ENCODE peak calls at places on chromosome 19, in six cellular contexts. K, N, T, C, Q and D are unnamed samples.

GRCh38 chr19:51808333-51808986 is 13.5 kb downstream of the FPR3 start:
- DNase-seq in K (no peak), N (no peak), T (no peak), C (no peak), Q (peak), D (no peak)

GRCh38 chr19:1661995-1662394 is 9.6 kb upstream of the TCF3 start:
- DNase-seq in K (no peak), N (no peak), T (no peak), C (no peak), Q (no peak), D (no peak)

GRCh38 chr19:13705201-13705600 is 59.1 kb upstream of the MRI1 start:
- DNase-seq in K (no peak), N (no peak), T (no peak), C (no peak), Q (no peak), D (no peak)

GRCh38 chr19:4987692-4988370 is 18.9 kb downstream of the KDM4B start:
- DNase-seq in K (no peak), N (no peak), T (no peak), C (peak), Q (no peak), D (no peak)

GRCh38 chr19:5935473-5936307 is 21.6 kb downstream of the CAPS start:
- DNase-seq in K (no peak), N (no peak), T (no peak), C (peak), Q (no peak), D (no peak)

GRCh38 chr19:50255115-50255514 is 51.7 kb downstream of the MYH14 start:
- DNase-seq in K (no peak), N (no peak), T (no peak), C (no peak), Q (no peak), D (no peak)

GRCh38 chr19:46609511-46610412 is 8.6 kb downstream of the CALM3 start:
- DNase-seq in K (no peak), N (no peak), T (no peak), C (peak), Q (no peak), D (no peak)

GRCh38 chr19:5445667-5446066 is 9.6 kb upstream of the ZNRF4 start:
- DNase-seq in K (no peak), N (no peak), T (no peak), C (no peak), Q (peak), D (no peak)

GRCh38 chr19:13908674-13909073 is 2.7 kb downstream of the CC2D1A start:
- DNase-seq in K (no peak), N (no peak), T (no peak), C (no peak), Q (no peak), D (no peak)

GRCh38 chr19:46718934-46719551 is 2.1 kb upstream of the PRKD2 start:
- DNase-seq in K (no peak), N (no peak), T (no peak), C (no peak), Q (no peak), D (no peak)

GRCh38 chr19:49129238-49129583 is 9.9 kb downstream of the PPFIA3 start:
- DNase-seq in K (no peak), N (no peak), T (no peak), C (peak), Q (no peak), D (no peak)

GRCh38 chr19:1837625-1838105 is 10.6 kb downstream of the REXO1 start:
- DNase-seq in K (peak), N (peak), T (no peak), C (peak), Q (peak), D (no peak)

GRCh38 chr19:45814166-45814780 is 835 bp downstream of the RSPH6A start:
- DNase-seq in K (no peak), N (no peak), T (no peak), C (no peak), Q (no peak), D (no peak)

GRCh38 chr19:14300281-14300680 is 81.0 kb upstream of the ADGRE5 start:
- DNase-seq in K (no peak), N (no peak), T (no peak), C (no peak), Q (no peak), D (no peak)

GRCh38 chr19:16886305-16886880 is 2.4 kb upstream of the F2RL3 start:
- DNase-seq in K (peak), N (no peak), T (no peak), C (peak), Q (no peak), D (peak)

GRCh38 chr19:49331616-49332055 is 3.6 kb upstream of the CD37 start:
- DNase-seq in K (peak), N (no peak), T (peak), C (no peak), Q (peak), D (no peak)

GRCh38 chr19:41324921-41325639 is 15.1 kb downstream of the CCDC97 start:
- DNase-seq in K (no peak), N (no peak), T (no peak), C (peak), Q (peak), D (peak)

GRCh38 chr19:13839193-13839937 is 37.6 kb upstream of the NANOS3 start:
- DNase-seq in K (peak), N (no peak), T (no peak), C (peak), Q (peak), D (peak)

GRCh38 chr19:35663981-35664380 is 2.3 kb upstream of the UPK1A start:
- DNase-seq in K (no peak), N (no peak), T (no peak), C (no peak), Q (no peak), D (no peak)

GRCh38 chr19:30755581-30755980 is 383.4 kb downstream of the ZNF536 start:
- DNase-seq in K (no peak), N (no peak), T (no peak), C (no peak), Q (no peak), D (no peak)

GRCh38 chr19:58559275-58560006 is 1.0 kb upstream of the UBE2M start:
- DNase-seq in K (peak), N (no peak), T (no peak), C (peak), Q (peak), D (peak)

GRCh38 chr19:4691383-4691782 is 21.2 kb upstream of the MYDGF start:
- DNase-seq in K (no peak), N (no peak), T (no peak), C (peak), Q (no peak), D (peak)

GRCh38 chr19:40576585-40577451 is at the start of gene SHKBP1:
- DNase-seq in K (peak), N (peak), T (peak), C (peak), Q (peak), D (peak)